ENCODE peak calls at places on chromosomes 2 and 18, in five cellular contexts. L, A, R, F and T are unnamed samples.

GRCh38 chr18:63260075-63260754 is 59.4 kb downstream of the BCL2 start:
- DNase-seq in R (no peak), A (no peak), L (no peak), F (no peak), T (no peak)

GRCh38 chr18:22871809-22872525 is 61.2 kb upstream of the RBBP8 start:
- DNase-seq in L (peak), F (no peak), R (peak), A (no peak), T (no peak)

GRCh38 chr2:54635554-54636152 is 87.8 kb upstream of the EML6 start:
- DNase-seq in F (no peak), L (peak), A (no peak), R (peak), T (no peak)

GRCh38 chr2:40372278-40372580 is 79.7 kb downstream of the SLC8A1 start:
- DNase-seq in R (peak), A (no peak), F (no peak), L (peak), T (no peak)

GRCh38 chr2:231709636-231709980 is 1.3 kb downstream of the PTMA start:
- DNase-seq in L (peak), R (no peak), A (no peak), F (no peak), T (peak)

GRCh38 chr18:25289040-25289631 is 62.8 kb downstream of the ZNF521 start:
- DNase-seq in R (peak), A (no peak), L (peak), F (no peak), T (no peak)

GRCh38 chr18:58533771-58534170 is 95.1 kb downstream of the ALPK2 start:
- DNase-seq in F (no peak), A (no peak), R (no peak), L (no peak), T (no peak)

GRCh38 chr18:41933778-41934177 is 21.3 kb upstream of the PIK3C3 start:
- DNase-seq in R (no peak), A (no peak), F (no peak), L (no peak), T (no peak)

GRCh38 chr2:160736629-160737028 is 243.0 kb upstream of the RBMS1 start:
- DNase-seq in A (no peak), R (peak), L (peak), F (no peak), T (no peak)

GRCh38 chr2:98607741-98608117 is 583 bp downstream of the COA5 start:
- DNase-seq in R (no peak), A (no peak), F (no peak), L (peak), T (no peak)

DNA sequence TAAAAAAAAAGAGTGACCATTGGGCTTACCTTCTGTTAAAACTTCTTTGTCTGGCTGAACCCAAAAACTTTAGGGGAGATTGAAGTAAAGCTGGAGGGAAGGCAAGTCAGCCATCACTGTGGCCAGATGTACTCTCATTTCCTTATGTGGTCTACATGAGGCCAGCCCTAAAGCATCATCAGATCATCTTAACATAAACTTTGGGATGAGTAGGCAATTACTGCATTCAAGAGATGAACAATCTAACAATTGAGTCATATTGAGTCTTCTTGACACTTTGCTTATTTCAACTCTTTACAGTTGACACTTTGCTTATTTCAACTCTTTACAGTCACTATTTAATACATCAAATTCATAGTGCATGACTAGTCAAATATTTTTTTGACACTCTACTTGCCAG is 155.6 kb downstream of the QPCT start:
- DNase-seq in R (peak), F (no peak), A (no peak), L (peak), T (no peak)
- H3K9ac ChIP-seq in R (no peak), F (no peak), A (no peak), L (no peak), T (no peak)

GRCh38 chr2:108229875-108230274 is 9.9 kb upstream of the SULT1C3 start:
- DNase-seq in A (no peak), L (no peak), R (no peak), F (no peak), T (no peak)

GRCh38 chr2:108223573-108223972 is 16.2 kb upstream of the SULT1C3 start:
- DNase-seq in A (no peak), L (no peak), F (no peak), R (no peak), T (no peak)

GRCh38 chr2:108222261-108222660 is 17.5 kb upstream of the SULT1C3 start:
- DNase-seq in A (no peak), R (no peak), L (no peak), F (no peak), T (no peak)

GRCh38 chr2:108224022-108224421 is 15.7 kb upstream of the SULT1C3 start:
- DNase-seq in F (no peak), R (no peak), A (no peak), L (no peak), T (no peak)

GRCh38 chr2:108226570-108226969 is 13.2 kb upstream of the SULT1C3 start:
- DNase-seq in A (no peak), L (no peak), R (no peak), F (no peak), T (no peak)
- H3K4me2 ChIP-seq in A (no peak), L (no peak), R (no peak), F (no peak), T (no peak)

DNA sequence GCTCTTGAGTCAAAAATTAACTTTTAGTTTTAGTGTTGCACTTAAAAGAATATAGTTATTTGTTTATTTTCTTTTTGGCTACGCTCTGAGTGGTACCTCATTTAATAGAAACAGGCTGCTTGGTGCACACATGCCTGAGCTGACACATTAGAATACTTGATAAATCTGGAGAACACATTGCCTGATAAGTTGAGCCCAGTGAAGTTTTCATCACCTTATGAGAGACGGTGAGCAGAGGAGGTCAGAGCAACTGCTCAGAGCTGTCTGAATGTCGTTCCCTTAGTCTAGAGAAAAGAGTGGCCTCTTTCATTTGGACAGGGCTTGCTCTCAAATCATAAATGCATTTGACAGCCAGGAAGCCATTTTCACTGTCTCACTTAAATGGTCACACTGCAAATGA is 715.9 kb downstream of the MBD2 start:
- DNase-seq in F (no peak), L (no peak), R (no peak), A (no peak), T (no peak)
- H3K9ac ChIP-seq in F (no peak), L (no peak), R (no peak), A (no peak), T (no peak)

GRCh38 chr18:27414691-27415090 is 229.6 kb upstream of the CHST9 start:
- DNase-seq in R (no peak), F (no peak), L (no peak), A (no peak), T (no peak)

GRCh38 chr18:27411911-27412310 is 226.8 kb upstream of the CHST9 start:
- DNase-seq in A (no peak), F (no peak), R (peak), L (peak), T (no peak)

GRCh38 chr18:27415495-27415894 is 230.4 kb upstream of the CHST9 start:
- DNase-seq in A (no peak), R (no peak), L (no peak), F (no peak), T (no peak)

GRCh38 chr18:27412551-27412950 is 227.4 kb upstream of the CHST9 start:
- DNase-seq in R (peak), A (no peak), F (no peak), L (no peak), T (no peak)

DNA sequence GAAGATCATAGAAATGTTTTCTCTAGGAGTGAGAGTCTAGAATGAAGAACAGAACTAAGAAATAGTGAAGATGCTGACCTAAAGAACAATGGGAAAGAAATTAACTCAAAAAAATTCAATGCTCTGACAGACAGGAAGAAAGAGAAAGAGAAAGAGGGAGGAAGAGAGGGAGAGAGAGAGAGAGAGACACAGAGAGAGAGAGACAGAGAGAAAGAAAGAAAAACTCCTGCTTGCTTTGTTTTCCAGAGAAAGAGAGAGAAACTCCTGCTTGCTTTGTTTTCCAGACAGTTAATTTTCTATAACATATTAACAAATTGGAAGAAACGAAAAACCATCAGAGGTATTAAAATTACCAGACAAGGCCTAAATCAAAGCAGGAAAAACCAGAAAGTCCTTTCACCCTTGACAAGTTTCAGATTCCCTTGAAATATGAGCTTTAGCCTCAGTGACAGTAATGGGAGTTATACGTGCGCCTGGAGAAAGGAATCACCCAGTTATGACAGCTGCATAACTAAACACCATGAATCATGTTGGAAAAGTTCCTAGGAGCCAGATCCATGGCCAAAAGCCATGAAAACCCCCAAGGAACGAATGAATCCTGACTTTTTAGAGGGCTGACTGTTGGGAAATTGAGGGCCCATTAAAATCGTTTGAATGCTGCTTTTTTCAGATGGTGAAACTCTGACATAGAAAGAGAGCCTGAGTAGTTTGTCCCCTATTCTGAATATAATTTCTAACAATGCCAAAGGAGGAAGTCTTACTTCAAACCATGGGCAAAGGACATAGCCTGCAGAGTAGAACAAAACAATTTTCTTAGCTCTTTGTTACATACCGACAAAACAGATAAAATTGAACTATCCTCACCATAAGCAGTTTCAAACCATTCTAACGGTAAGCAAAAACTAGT is 228.6 kb upstream of the CHST9 start:
- DNase-seq in L (peak), F (no peak), A (no peak), R (peak), T (no peak)
- H3K4me2 ChIP-seq in L (no peak), F (no peak), A (no peak), R (no peak), T (no peak)

DNA sequence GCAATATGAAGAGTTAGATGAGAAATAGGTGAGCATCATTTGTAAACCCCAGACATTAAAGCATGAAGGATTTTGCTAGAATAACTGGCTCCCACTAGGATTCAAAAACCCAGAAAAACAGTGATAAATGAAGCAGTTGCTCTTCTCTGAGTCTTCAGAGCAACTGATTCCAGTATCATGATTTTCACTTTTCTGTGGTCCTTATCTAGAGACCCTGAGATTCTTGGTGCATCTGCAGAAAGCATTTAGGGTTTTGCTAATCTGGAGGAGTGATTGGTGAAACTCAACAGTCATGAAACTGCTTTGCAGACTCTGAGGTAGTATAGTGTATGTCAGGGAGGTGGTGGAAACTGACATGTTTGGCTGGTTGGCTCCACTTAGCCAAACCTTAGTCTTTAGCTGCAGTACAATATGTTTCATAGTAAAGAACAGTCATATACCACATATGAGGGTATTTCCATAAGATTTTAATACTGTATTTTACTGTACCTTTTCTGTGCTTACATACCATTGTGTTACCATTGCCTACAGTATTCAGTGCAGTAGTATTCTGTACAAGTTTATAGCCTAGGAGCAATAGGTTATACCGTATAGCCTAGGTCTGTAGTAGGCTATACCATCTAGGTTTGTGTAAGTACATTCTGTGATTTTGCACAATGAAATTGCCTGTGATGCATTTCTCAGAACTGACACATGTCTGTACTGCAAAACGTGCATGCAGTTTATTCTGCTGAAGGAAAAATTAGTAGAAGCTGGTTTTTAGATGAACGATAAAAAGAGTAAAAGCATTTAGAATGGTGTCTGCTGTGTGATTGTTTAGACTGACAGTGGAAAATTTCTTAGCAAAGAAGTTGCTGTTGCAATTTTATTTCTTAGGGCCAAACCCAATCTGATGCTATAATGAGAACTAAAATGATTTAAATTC is 23.8 kb downstream of the EML4 start:
- DNase-seq in L (no peak), R (no peak), F (no peak), A (no peak), T (no peak)
- H3K9ac ChIP-seq in L (no peak), R (no peak), F (no peak), A (no peak), T (no peak)

GRCh38 chr2:191666733-191667132 is 11.2 kb upstream of the NABP1 start:
- DNase-seq in A (no peak), R (peak), F (no peak), L (peak), T (no peak)

GRCh38 chr2:191666241-191666640 is 11.7 kb upstream of the NABP1 start:
- DNase-seq in L (no peak), A (no peak), R (peak), F (no peak), T (no peak)

GRCh38 chr2:191670076-191670475 is 7.9 kb upstream of the NABP1 start:
- DNase-seq in R (no peak), L (no peak), F (no peak), A (no peak), T (no peak)

GRCh38 chr2:191675807-191676667 is 1.9 kb upstream of the NABP1 start:
- DNase-seq in R (no peak), L (no peak), A (no peak), F (no peak), T (peak)

GRCh38 chr2:191670787-191671186 is 7.1 kb upstream of the NABP1 start:
- DNase-seq in A (no peak), F (no peak), L (no peak), R (no peak), T (no peak)
- H3K4me2 ChIP-seq in A (no peak), F (no peak), L (no peak), R (no peak), T (no peak)